ENCODE peak calls at places on chromosome 3, in five cellular contexts. V is ecto neural progenitor cell; K is cardiac fibroblast; N is naive thymus-derived CD8-positive, alpha-beta T cell; L is choroid plexus epithelial cell. W is an unnamed sample.

GRCh38 chr3:195023989-195024388 is 247.0 kb downstream of the XXYLT1 start:
- DNase-seq in N (no peak), K (no peak), V (no peak), L (no peak), W (no peak)

GRCh38 chr3:13238687-13239466 is 165.6 kb upstream of the IQSEC1 start:
- DNase-seq in V (no peak), K (no peak), N (no peak), L (no peak), W (no peak)

GRCh38 chr3:37050242-37050641 is 56.9 kb downstream of the MLH1 start:
- DNase-seq in N (no peak), V (no peak), L (no peak), K (no peak), W (no peak)

GRCh38 chr3:107630779-107631178 is 108.0 kb downstream of the BBX start:
- DNase-seq in K (no peak), N (no peak), V (no peak), L (no peak), W (no peak)

GRCh38 chr3:190449801-190450200 is at the start of gene TMEM207:
- DNase-seq in V (no peak), N (no peak), L (no peak), K (no peak), W (no peak)

GRCh38 chr3:40741729-40742128 is 217.0 kb downstream of the ZNF621 start:
- DNase-seq in V (no peak), K (peak; percentile 71), N (no peak), L (peak; percentile 94), W (peak; percentile 1)

GRCh38 chr3:117439812-117440211 is 730.2 kb downstream of the TUSC7 start:
- DNase-seq in N (no peak), V (no peak), K (peak; percentile 13), L (peak; percentile 52), W (peak; percentile 45)

GRCh38 chr3:181712505-181713299 is 977 bp downstream of the SOX2 start:
- DNase-seq in N (no peak), L (no peak), V (no peak), K (no peak), W (no peak)

GRCh38 chr3:187150599-187150998 is 11.3 kb upstream of the RPL39L start:
- DNase-seq in N (peak; percentile 80), L (no peak), K (no peak), V (no peak), W (no peak)

GRCh38 chr3:193049901-193050300 is 132.2 kb upstream of the MB21D2 start:
- DNase-seq in L (no peak), V (no peak), N (no peak), K (no peak), W (no peak)

GRCh38 chr3:178382388-178383061 is 153.7 kb upstream of the KCNMB2 start:
- DNase-seq in K (peak; percentile 90), N (no peak), V (no peak), L (peak; percentile 95), W (peak; percentile 95)

GRCh38 chr3:138879541-138880380 is 45.0 kb upstream of the PIK3CB start:
- DNase-seq in L (no peak), N (no peak), K (no peak), V (no peak), W (no peak)

GRCh38 chr3:128494152-128494650 is 1.2 kb upstream of the GATA2 start:
- DNase-seq in L (no peak), V (peak; percentile 41), N (no peak), K (no peak), W (no peak)

GRCh38 chr3:121482651-121483050 is 63.1 kb downstream of the POLQ start:
- DNase-seq in K (peak; percentile 86), N (no peak), V (no peak), L (peak; percentile 76), W (peak; percentile 91)

GRCh38 chr3:108501538-108501937 is 8.9 kb downstream of the MYH15 start:
- DNase-seq in N (no peak), V (no peak), K (no peak), L (no peak), W (no peak)

GRCh38 chr3:102400766-102401165 is 34.0 kb upstream of the ZPLD1 start:
- DNase-seq in N (no peak), K (peak; percentile 76), L (peak; percentile 75), V (no peak), W (peak; percentile 67)

GRCh38 chr3:89572261-89572660 is 464.8 kb downstream of the EPHA3 start:
- DNase-seq in K (peak; percentile 63), L (peak; percentile 46), V (no peak), N (no peak), W (peak; percentile 15)

GRCh38 chr3:100966049-100966471 is 27.2 kb downstream of the ABI3BP start:
- DNase-seq in L (no peak), N (no peak), V (no peak), K (no peak), W (peak; percentile 49)

GRCh38 chr3:103712320-103713008 is 1277.6 kb downstream of the ZPLD1 start:
- DNase-seq in V (no peak), K (peak; percentile 1), N (no peak), L (peak; percentile 29), W (peak; percentile 17)

GRCh38 chr3:46926039-46926438 is 48.5 kb downstream of the PTH1R start:
- DNase-seq in K (peak; percentile 69), V (no peak), L (peak; percentile 88), N (peak; percentile 42), W (peak; percentile 82)

GRCh38 chr3:162487138-162487537 is 990.5 kb downstream of the OTOL1 start:
- DNase-seq in K (peak; percentile 25), V (no peak), N (no peak), L (peak; percentile 44), W (peak; percentile 0)

GRCh38 chr3:134562055-134562454 is 76.2 kb downstream of the CEP63 start:
- DNase-seq in K (no peak), V (no peak), L (no peak), N (no peak), W (no peak)

GRCh38 chr3:185405243-185405642 is 42.3 kb downstream of the MAP3K13 start:
- DNase-seq in V (no peak), K (no peak), L (no peak), N (no peak), W (no peak)

GRCh38 chr3:138692152-138692551 is 83.6 kb downstream of the FAIM start:
- DNase-seq in N (no peak), K (no peak), L (no peak), V (no peak), W (no peak)

GRCh38 chr3:125062904-125063618 is 7.3 kb upstream of the HEG1 start:
- DNase-seq in K (peak; percentile 89), L (peak; percentile 96), N (no peak), V (no peak), W (peak; percentile 97)

GRCh38 chr3:14784087-14784596 is 34.6 kb upstream of the FGD5 start:
- DNase-seq in N (peak; percentile 44), K (no peak), L (no peak), V (no peak), W (no peak)

GRCh38 chr3:47961815-47962606 is 54.2 kb downstream of the MAP4 start:
- DNase-seq in N (peak; percentile 62), K (no peak), V (no peak), L (peak; percentile 59), W (no peak)

GRCh38 chr3:187750513-187751123 is 5.3 kb upstream of the BCL6 start:
- DNase-seq in L (peak; percentile 49), V (peak; percentile 57), K (no peak), N (no peak), W (peak; percentile 20)

GRCh38 chr3:120440001-120440703 is 10.6 kb downstream of the FSTL1 start:
- DNase-seq in N (no peak), L (no peak), V (no peak), K (peak; percentile 73), W (peak; percentile 58)

W was measured in IMR-90.